ENCODE peak calls at places on chromosomes 1 and 21, in six cellular contexts. X, E, H, I, G and J are unnamed samples.

GRCh38 chr21:31335957-31336738 is 7.9 kb downstream of the TIAM1 start:
- DNase-seq in H (no peak), G (no peak), I (peak; percentile 72), X (peak; percentile 88), E (no peak), J (no peak)

GRCh38 chr1:98104285-98104684 is 183.5 kb upstream of the DPYD start:
- DNase-seq in H (no peak), I (no peak), X (peak; percentile 28), G (no peak), E (no peak), J (no peak)

GRCh38 chr1:37034301-37035013 is at the start of gene GRIK3:
- DNase-seq in H (no peak), I (no peak), E (no peak), G (no peak), X (no peak), J (no peak)

GRCh38 chr21:43278359-43278758 is 109.6 kb downstream of the CRYAA start:
- DNase-seq in E (no peak), X (no peak), G (no peak), H (no peak), I (no peak), J (no peak)

GRCh38 chr1:14339288-14339687 is 259.2 kb upstream of the KAZN start:
- DNase-seq in I (no peak), E (no peak), X (no peak), H (no peak), G (no peak), J (no peak)

GRCh38 chr21:45517249-45518065 is 24.8 kb downstream of the SLC19A1 start:
- DNase-seq in X (no peak), H (no peak), I (no peak), E (no peak), G (no peak), J (no peak)

GRCh38 chr1:42934541-42935312 is 23.9 kb downstream of the SLC2A1 start:
- DNase-seq in I (no peak), H (no peak), G (no peak), X (no peak), E (no peak), J (no peak)

GRCh38 chr1:65213271-65213905 is 65.4 kb downstream of the AK4 start:
- DNase-seq in H (no peak), I (no peak), G (no peak), E (no peak), X (no peak), J (no peak)

GRCh38 chr1:114803001-114803400 is 22.5 kb upstream of the SIKE1 start:
- DNase-seq in H (no peak), X (peak; percentile 100), G (no peak), E (no peak), I (no peak), J (no peak)

GRCh38 chr1:63784489-63785390 is 10.9 kb downstream of the ROR1 start:
- DNase-seq in G (no peak), X (no peak), I (no peak), H (no peak), E (no peak), J (no peak)

GRCh38 chr1:176949033-176949662 is 215.4 kb downstream of the ASTN1 start:
- DNase-seq in I (peak; percentile 7), X (peak; percentile 53), H (no peak), G (peak; percentile 67), E (no peak), J (peak; percentile 12)

GRCh38 chr1:244815600-244816099 is 19.8 kb upstream of the COX20 start:
- DNase-seq in H (no peak), X (no peak), G (no peak), I (no peak), E (no peak), J (no peak)

GRCh38 chr21:44991538-44992483 is 52.0 kb downstream of the SLX9 start:
- DNase-seq in X (no peak), E (no peak), I (no peak), H (no peak), G (no peak), J (no peak)